ENCODE peak calls at places on chromosome 1, in nine cellular contexts. One of them, this sample, is unnamed.

GRCh38 chr1:179083031-179083345 is 1.1 kb downstream of the TOR3A start:
- DNase-seq in CD8-positive, alpha-beta memory T cell: peak
- DNase-seq in endothelial cell: no peak
- DNase-seq in choroid plexus epithelial cell: no peak
- DNase-seq in lower lobe of right lung: no peak
- DNase-seq in small intestine: no peak
- DNase-seq in tibial nerve: no peak
- DNase-seq in cardiac muscle cell: peak
- DNase-seq in KG1: no peak
- DNase-seq in this sample: peak

GRCh38 chr1:223727541-223727940 is 15.2 kb downstream of the CAPN2 start:
- DNase-seq in CD8-positive, alpha-beta memory T cell: no peak
- DNase-seq in endothelial cell: no peak
- DNase-seq in choroid plexus epithelial cell: peak
- DNase-seq in lower lobe of right lung: no peak
- DNase-seq in small intestine: no peak
- DNase-seq in tibial nerve: no peak
- DNase-seq in cardiac muscle cell: peak
- DNase-seq in KG1: no peak
- DNase-seq in this sample: no peak

GRCh38 chr1:39673215-39673614 is 1.3 kb upstream of the NT5C1A start:
- DNase-seq in CD8-positive, alpha-beta memory T cell: no peak
- DNase-seq in endothelial cell: no peak
- DNase-seq in choroid plexus epithelial cell: no peak
- DNase-seq in lower lobe of right lung: no peak
- DNase-seq in small intestine: no peak
- DNase-seq in tibial nerve: no peak
- DNase-seq in cardiac muscle cell: no peak
- DNase-seq in KG1: no peak
- DNase-seq in this sample: no peak

GRCh38 chr1:112357467-112357866 is 38.5 kb upstream of the CTTNBP2NL start:
- DNase-seq in CD8-positive, alpha-beta memory T cell: no peak
- DNase-seq in endothelial cell: no peak
- DNase-seq in choroid plexus epithelial cell: no peak
- DNase-seq in lower lobe of right lung: no peak
- DNase-seq in small intestine: no peak
- DNase-seq in tibial nerve: no peak
- DNase-seq in cardiac muscle cell: no peak
- DNase-seq in KG1: no peak
- DNase-seq in this sample: no peak

GRCh38 chr1:180155202-180155682 is 573 bp downstream of the QSOX1 start:
- DNase-seq in CD8-positive, alpha-beta memory T cell: no peak
- DNase-seq in endothelial cell: no peak
- DNase-seq in choroid plexus epithelial cell: no peak
- DNase-seq in lower lobe of right lung: no peak
- DNase-seq in small intestine: peak
- DNase-seq in tibial nerve: no peak
- DNase-seq in cardiac muscle cell: no peak
- DNase-seq in KG1: no peak
- DNase-seq in this sample: peak

GRCh38 chr1:16980473-16981268 is at the start of gene MFAP2:
- DNase-seq in CD8-positive, alpha-beta memory T cell: no peak
- DNase-seq in endothelial cell: peak
- DNase-seq in choroid plexus epithelial cell: no peak
- DNase-seq in lower lobe of right lung: no peak
- DNase-seq in small intestine: no peak
- DNase-seq in tibial nerve: no peak
- DNase-seq in cardiac muscle cell: peak
- DNase-seq in KG1: no peak
- DNase-seq in this sample: no peak

GRCh38 chr1:209756608-209757445 is 974 bp downstream of the TRAF3IP3 start:
- DNase-seq in CD8-positive, alpha-beta memory T cell: peak
- DNase-seq in endothelial cell: no peak
- DNase-seq in choroid plexus epithelial cell: no peak
- DNase-seq in lower lobe of right lung: peak
- DNase-seq in small intestine: peak
- DNase-seq in tibial nerve: no peak
- DNase-seq in cardiac muscle cell: no peak
- DNase-seq in KG1: peak
- DNase-seq in this sample: no peak

GRCh38 chr1:6962390-6962955 is 177.2 kb downstream of the CAMTA1 start:
- DNase-seq in CD8-positive, alpha-beta memory T cell: peak
- DNase-seq in endothelial cell: peak
- DNase-seq in choroid plexus epithelial cell: peak
- DNase-seq in lower lobe of right lung: no peak
- DNase-seq in small intestine: peak
- DNase-seq in tibial nerve: peak
- DNase-seq in cardiac muscle cell: peak
- DNase-seq in KG1: no peak
- DNase-seq in this sample: peak

GRCh38 chr1:25173809-25174320 is 58.4 kb downstream of the SYF2 start:
- DNase-seq in CD8-positive, alpha-beta memory T cell: no peak
- DNase-seq in endothelial cell: no peak
- DNase-seq in choroid plexus epithelial cell: no peak
- DNase-seq in lower lobe of right lung: no peak
- DNase-seq in small intestine: no peak
- DNase-seq in tibial nerve: no peak
- DNase-seq in cardiac muscle cell: no peak
- DNase-seq in KG1: no peak
- DNase-seq in this sample: no peak

GRCh38 chr1:206952182-206952581 is 5.9 kb upstream of the PIGR start:
- DNase-seq in CD8-positive, alpha-beta memory T cell: no peak
- DNase-seq in endothelial cell: no peak
- DNase-seq in choroid plexus epithelial cell: no peak
- DNase-seq in lower lobe of right lung: no peak
- DNase-seq in small intestine: peak
- DNase-seq in tibial nerve: no peak
- DNase-seq in cardiac muscle cell: no peak
- DNase-seq in KG1: no peak
- DNase-seq in this sample: no peak

GRCh38 chr1:243731301-243731891 is 118.6 kb downstream of the AKT3 start:
- DNase-seq in CD8-positive, alpha-beta memory T cell: no peak
- DNase-seq in endothelial cell: no peak
- DNase-seq in choroid plexus epithelial cell: peak
- DNase-seq in lower lobe of right lung: no peak
- DNase-seq in small intestine: peak
- DNase-seq in tibial nerve: no peak
- DNase-seq in cardiac muscle cell: peak
- DNase-seq in KG1: no peak
- DNase-seq in this sample: no peak

GRCh38 chr1:22625262-22625925 is 11.0 kb upstream of the C1QA start:
- DNase-seq in CD8-positive, alpha-beta memory T cell: no peak
- DNase-seq in endothelial cell: peak
- DNase-seq in choroid plexus epithelial cell: peak
- DNase-seq in lower lobe of right lung: no peak
- DNase-seq in small intestine: no peak
- DNase-seq in tibial nerve: no peak
- DNase-seq in cardiac muscle cell: peak
- DNase-seq in KG1: no peak
- DNase-seq in this sample: no peak

GRCh38 chr1:27555700-27556424 is 48.1 kb downstream of the AHDC1 start:
- DNase-seq in CD8-positive, alpha-beta memory T cell: no peak
- DNase-seq in endothelial cell: no peak
- DNase-seq in choroid plexus epithelial cell: peak
- DNase-seq in lower lobe of right lung: no peak
- DNase-seq in small intestine: no peak
- DNase-seq in tibial nerve: no peak
- DNase-seq in cardiac muscle cell: peak
- DNase-seq in KG1: no peak
- DNase-seq in this sample: no peak